ENCODE peak calls at places on chromosome 12, in ten cellular contexts. J, G, N, F, Z, S, U, C, A and D are unnamed samples.

GRCh38 chr12:107597695-107598410 is 87.7 kb upstream of the PWP1 start:
- ATAC-seq in Z (no peak), F (no peak), G (no peak), J (no peak), N (peak; percentile 59), A (no peak), U (no peak), S (peak; percentile 64), C (no peak), D (no peak)

GRCh38 chr12:109475993-109476806 is 900 bp downstream of the KCTD10 start:
- ATAC-seq in Z (no peak), S (no peak), G (no peak), N (no peak), C (peak; percentile 26), F (no peak), U (no peak), A (no peak), J (no peak), D (no peak)

GRCh38 chr12:89980236-89980635 is 271.6 kb upstream of the ATP2B1 start:
- ATAC-seq in C (no peak), A (no peak), J (no peak), N (no peak), F (peak; percentile 49), G (no peak), S (no peak), U (no peak), Z (peak; percentile 57), D (no peak)

GRCh38 chr12:71504471-71504852 is 64.9 kb downstream of the LGR5 start:
- ATAC-seq in A (no peak), G (no peak), Z (peak; percentile 78), N (no peak), J (no peak), U (no peak), F (no peak), S (no peak), C (no peak), D (no peak)

GRCh38 chr12:22459872-22460490 is 84.4 kb downstream of the C2CD5 start:
- ATAC-seq in U (peak; percentile 61), J (peak; percentile 41), N (peak; percentile 28), Z (peak; percentile 65), G (peak; percentile 74), S (no peak), A (peak; percentile 64), F (peak; percentile 33), C (peak; percentile 58), D (no peak)

GRCh38 chr12:114710151-114710550 is 26.2 kb upstream of the TBX3 start:
- ATAC-seq in G (no peak), C (no peak), U (no peak), F (no peak), J (no peak), S (no peak), N (no peak), Z (no peak), A (no peak), D (no peak)

GRCh38 chr12:108119126-108119973 is 9.7 kb upstream of the WSCD2 start:
- ATAC-seq in N (no peak), C (peak; percentile 76), Z (peak; percentile 18), A (no peak), F (no peak), S (peak; percentile 74), U (peak; percentile 54), J (no peak), G (peak; percentile 40), D (peak; percentile 86)

GRCh38 chr12:30862486-30862885 is 64.1 kb upstream of the TSPAN11 start:
- ATAC-seq in C (peak; percentile 42), U (no peak), J (no peak), F (no peak), N (no peak), Z (peak; percentile 94), S (no peak), G (no peak), A (no peak), D (no peak)

GRCh38 chr12:90234455-90234854 is 525.8 kb upstream of the ATP2B1 start:
- ATAC-seq in U (no peak), C (no peak), S (no peak), J (no peak), F (no peak), A (no peak), G (no peak), Z (no peak), N (no peak), D (no peak)

GRCh38 chr12:44117368-44117767 is 281.5 kb downstream of the TMEM117 start:
- ATAC-seq in C (no peak), Z (no peak), J (no peak), N (no peak), S (no peak), G (no peak), A (no peak), F (no peak), U (no peak), D (no peak)